ENCODE peak calls at places on chromosomes 6 and 20, in six cellular contexts. L is pancreas, N is stomach, R is uterus, U is hepatocyte, D is ovary. I is an unnamed sample.

GRCh38 chr6:69164564-69165252 is 529.6 kb downstream of the ADGRB3 start:
- DNase-seq in L (no peak), D (no peak), R (no peak), N (no peak), U (no peak), I (peak; percentile 28)

GRCh38 chr6:44635486-44635885 is 248.0 kb downstream of the CDC5L start:
- DNase-seq in L (no peak), U (no peak), N (no peak), R (no peak), D (no peak), I (no peak)

GRCh38 chr20:32512047-32512385 is 73.1 kb downstream of the NOL4L start:
- DNase-seq in D (no peak), L (no peak), N (no peak), U (no peak), R (no peak), I (no peak)

GRCh38 chr6:30311669-30312068 is 15.1 kb upstream of the TRIM39 start:
- DNase-seq in D (no peak), N (no peak), U (no peak), L (no peak), R (no peak), I (no peak)

GRCh38 chr6:146857960-146858308 is 259.2 kb downstream of the ADGB start:
- DNase-seq in D (no peak), U (no peak), N (no peak), R (no peak), L (no peak), I (no peak)

GRCh38 chr6:53647437-53648094 is 18.0 kb downstream of the KLHL31 start:
- DNase-seq in D (no peak), N (no peak), U (no peak), L (no peak), R (no peak), I (no peak)

GRCh38 chr20:49608752-49609670 is 41.1 kb upstream of the PTGIS start:
- DNase-seq in L (peak; percentile 71), N (peak; percentile 80), D (peak; percentile 80), R (peak; percentile 70), U (peak; percentile 86), I (peak; percentile 63)

GRCh38 chr20:53949319-53949839 is 121.0 kb downstream of the BCAS1 start:
- DNase-seq in N (peak; percentile 51), U (no peak), L (no peak), R (no peak), D (no peak), I (peak; percentile 88)

GRCh38 chr20:52859156-52859887 is 112.8 kb upstream of the TSHZ2 start:
- DNase-seq in N (peak; percentile 27), L (peak; percentile 51), D (no peak), U (no peak), R (peak; percentile 23), I (no peak)

GRCh38 chr6:159829515-159829914 is 29.4 kb downstream of the PNLDC1 start:
- DNase-seq in U (no peak), D (no peak), L (no peak), N (no peak), R (no peak), I (no peak)

GRCh38 chr6:15441215-15441868 is 195.5 kb downstream of the JARID2 start:
- DNase-seq in L (peak; percentile 46), D (no peak), R (peak; percentile 35), N (no peak), U (peak; percentile 77), I (peak; percentile 85)

GRCh38 chr20:35515949-35516645 is 13.4 kb downstream of the C20orf173 start:
- DNase-seq in D (no peak), L (no peak), N (peak; percentile 36), R (no peak), U (peak; percentile 54), I (no peak)

GRCh38 chr6:36678488-36679042 is at the start of gene CDKN1A:
- DNase-seq in N (peak; percentile 98), L (peak; percentile 96), U (peak; percentile 97), D (peak; percentile 95), R (peak; percentile 90), I (peak; percentile 95)

GRCh38 chr20:44109951-44110361 is 77.0 kb downstream of the JPH2 start:
- DNase-seq in R (no peak), D (peak; percentile 51), N (no peak), U (no peak), L (no peak), I (peak; percentile 74)

GRCh38 chr6:159023893-159024292 is 20.9 kb downstream of the TAGAP start:
- DNase-seq in U (no peak), L (no peak), R (no peak), N (no peak), D (no peak), I (no peak)

GRCh38 chr6:24720131-24720603 is 1.2 kb upstream of the C6orf62 start:
- DNase-seq in N (peak; percentile 67), R (peak; percentile 61), D (peak; percentile 79), U (peak; percentile 74), L (peak; percentile 64), I (peak; percentile 61)

GRCh38 chr20:49482621-49483017 is at the start of gene KCNB1:
- DNase-seq in D (peak; percentile 93), R (peak; percentile 81), L (peak; percentile 57), U (peak; percentile 93), N (peak; percentile 42), I (peak; percentile 76)

GRCh38 chr6:33014841-33015634 is 5.6 kb upstream of the HLA-DOA start:
- DNase-seq in L (peak; percentile 65), U (peak; percentile 84), D (no peak), R (no peak), N (peak; percentile 45), I (peak; percentile 75)

GRCh38 chr6:107658920-107659879 is 164.9 kb downstream of the SCML4 start:
- DNase-seq in U (no peak), N (no peak), L (no peak), D (no peak), R (no peak), I (no peak)

GRCh38 chr20:23629017-23629541 is 8.7 kb downstream of the CST3 start:
- DNase-seq in N (peak; percentile 70), D (no peak), L (no peak), U (peak; percentile 89), R (no peak), I (no peak)

GRCh38 chr20:23631981-23632710 is 5.6 kb downstream of the CST3 start:
- DNase-seq in U (no peak), L (no peak), D (no peak), N (no peak), R (no peak), I (no peak)

GRCh38 chr20:23629542-23630391 is 8.0 kb downstream of the CST3 start:
- DNase-seq in L (no peak), N (no peak), U (peak; percentile 15), R (no peak), D (no peak), I (no peak)

GRCh38 chr20:23631226-23631822 is 6.4 kb downstream of the CST3 start:
- DNase-seq in N (no peak), L (no peak), U (no peak), D (no peak), R (no peak), I (no peak)

DNA sequence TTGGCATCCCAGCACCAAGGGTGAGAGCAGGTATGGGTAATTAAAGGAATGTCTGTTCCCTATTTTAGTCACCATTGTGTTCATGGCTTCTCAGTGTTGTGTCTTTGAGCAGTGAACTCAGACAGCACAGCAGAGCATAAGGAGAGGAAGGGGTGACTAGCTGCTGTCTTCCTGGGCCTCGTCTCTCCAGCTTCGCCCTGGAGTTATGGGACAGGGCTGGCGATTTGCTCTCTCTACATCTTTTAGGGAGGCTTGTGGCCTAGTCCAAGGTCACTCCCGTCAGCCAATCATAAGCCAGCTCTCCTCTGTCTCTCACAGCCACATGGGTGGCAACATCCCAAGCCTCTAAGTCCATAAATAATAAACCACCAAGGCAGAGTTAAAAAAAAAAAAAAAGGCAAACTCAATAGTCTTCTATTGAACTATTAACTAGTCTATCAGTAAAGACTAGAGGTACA is 7.3 kb downstream of the CST3 start:
- DNase-seq in N (no peak), U (no peak), L (no peak), D (no peak), R (no peak), I (no peak)
- H3K4me1 ChIP-seq in N (peaks cover 15% of the 10 kb centered on the region), U (peaks cover 16% of the 10 kb centered on the region), L (no peaks in the 10 kb centered on the region), D (peaks cover 11% of the 10 kb centered on the region), R (peaks cover 2% of the 10 kb centered on the region), I (peaks cover 4% of the 10 kb centered on the region)

GRCh38 chr20:33601861-33602260 is 60.3 kb upstream of the C20orf144 start:
- DNase-seq in N (no peak), D (no peak), U (no peak), R (no peak), L (no peak), I (no peak)
- H3K4me1 ChIP-seq in N (peaks cover 10% of the 10 kb centered on the region), D (no peaks in the 10 kb centered on the region), U (no peaks in the 10 kb centered on the region), R (no peaks in the 10 kb centered on the region), L (no peaks in the 10 kb centered on the region), I (peaks cover 22% of the 10 kb centered on the region)

GRCh38 chr6:136788069-136788902 is 4.0 kb downstream of the MAP3K5 start:
- DNase-seq in N (no peak), R (no peak), U (no peak), L (no peak), D (no peak), I (peak; percentile 81)

GRCh38 chr6:136784910-136785746 is 7.1 kb downstream of the MAP3K5 start:
- DNase-seq in D (peak; percentile 66), U (no peak), L (peak; percentile 45), R (no peak), N (peak; percentile 61), I (peak; percentile 70)

GRCh38 chr6:136790411-136791295 is 1.6 kb downstream of the MAP3K5 start:
- DNase-seq in D (no peak), R (no peak), L (no peak), N (no peak), U (no peak), I (no peak)

GRCh38 chr6:136786708-136787107 is 5.6 kb downstream of the MAP3K5 start:
- DNase-seq in N (no peak), U (no peak), L (no peak), R (no peak), D (no peak), I (no peak)

DNA sequence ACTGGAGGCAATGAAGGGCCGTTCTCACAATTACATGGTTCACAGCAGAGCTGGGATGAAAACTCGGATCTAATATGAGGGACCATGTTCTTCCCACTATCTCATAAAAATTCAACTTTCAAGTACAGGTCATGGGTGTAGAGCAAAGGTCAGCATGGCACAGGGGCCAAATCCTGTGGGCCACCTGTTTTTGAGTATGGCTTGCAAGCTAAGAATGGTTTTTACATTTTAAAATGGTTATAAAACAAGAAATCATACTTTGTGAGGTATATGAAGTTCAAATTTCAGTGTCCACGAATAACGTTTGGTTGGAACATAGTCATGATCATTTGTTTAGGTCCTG is 4.6 kb downstream of the MAP3K5 start:
- DNase-seq in L (no peak), D (no peak), N (no peak), R (no peak), U (no peak), I (no peak)
- H3K4me1 ChIP-seq in L (peaks cover 18% of the 10 kb centered on the region), D (peaks cover 27% of the 10 kb centered on the region), N (peaks cover 61% of the 10 kb centered on the region), R (no peaks in the 10 kb centered on the region), U (no peaks in the 10 kb centered on the region), I (no peaks in the 10 kb centered on the region)

GRCh38 chr6:129667621-129668020 is 42.4 kb downstream of the ARHGAP18 start:
- DNase-seq in U (no peak), R (no peak), L (no peak), N (peak; percentile 52), D (no peak), I (peak; percentile 88)

GRCh38 chr6:129663531-129663930 is 46.4 kb downstream of the ARHGAP18 start:
- DNase-seq in L (no peak), D (no peak), N (no peak), R (no peak), U (no peak), I (peak; percentile 25)

GRCh38 chr6:129665555-129665954 is 44.4 kb downstream of the ARHGAP18 start:
- DNase-seq in N (no peak), U (no peak), R (no peak), D (no peak), L (no peak), I (no peak)

GRCh38 chr6:129670634-129671033 is 39.3 kb downstream of the ARHGAP18 start:
- DNase-seq in N (no peak), L (no peak), D (no peak), U (no peak), R (no peak), I (no peak)

GRCh38 chr6:129667034-129667433 is 42.9 kb downstream of the ARHGAP18 start:
- DNase-seq in R (no peak), D (no peak), U (no peak), L (no peak), N (no peak), I (no peak)
- H3K4me1 ChIP-seq in R (no peaks in the 10 kb centered on the region), D (peaks cover 2% of the 10 kb centered on the region), U (peaks cover 19% of the 10 kb centered on the region), L (peaks cover 22% of the 10 kb centered on the region), N (peaks cover 26% of the 10 kb centered on the region), I (no peaks in the 10 kb centered on the region)